ENCODE peak calls at places on chromosomes 7 and 10, in eight cellular contexts. W is cardiac fibroblast; O is WTC11; C is adrenal gland; D is endothelial cell; R is stomach; S is CD4-positive, alpha-beta T cell; T is fibroblast of mammary gland. H is an unnamed sample.

GRCh38 chr10:80463868-80464267 is 9.8 kb downstream of the TSPAN14 start:
- DNase-seq in W (no peak), O (no peak), C (no peak), D (no peak), R (no peak), S (no peak), T (no peak), H (no peak)

GRCh38 chr7:155700847-155701246 is 56.4 kb downstream of the RBM33 start:
- DNase-seq in W (no peak), O (no peak), C (no peak), D (no peak), R (no peak), S (no peak), T (no peak), H (no peak)

GRCh38 chr10:78995977-78996355 is 72.8 kb upstream of the ZMIZ1 start:
- DNase-seq in W (no peak), O (no peak), C (no peak), D (no peak), R (no peak), S (no peak), T (no peak), H (no peak)

GRCh38 chr7:130943336-130943901 is 209.4 kb upstream of the KLF14 start:
- DNase-seq in W (peak; percentile 89), O (no peak), C (no peak), D (no peak), R (no peak), S (no peak), T (peak; percentile 88), H (no peak)

GRCh38 chr7:138554674-138555073 is 94.6 kb downstream of the TRIM24 start:
- DNase-seq in W (no peak), O (no peak), C (no peak), D (no peak), R (no peak), S (no peak), T (no peak), H (no peak)

GRCh38 chr10:103395754-103396066 is 565 bp downstream of the ATP5MK start:
- DNase-seq in W (peak; percentile 27), O (no peak), C (no peak), D (no peak), R (no peak), S (no peak), T (peak; percentile 0), H (no peak)

GRCh38 chr10:82399850-82400249 is 524.9 kb downstream of the NRG3 start:
- DNase-seq in W (no peak), O (no peak), C (no peak), D (no peak), R (no peak), S (no peak), T (no peak), H (no peak)

GRCh38 chr7:103866919-103867318 is 122.5 kb downstream of the RELN start:
- DNase-seq in W (no peak), O (no peak), C (no peak), D (no peak), R (no peak), S (no peak), T (no peak), H (no peak)

GRCh38 chr7:88254721-88255120 is 34.9 kb upstream of the SRI start:
- DNase-seq in W (peak; percentile 39), O (no peak), C (no peak), D (no peak), R (no peak), S (no peak), T (peak; percentile 75), H (no peak)

GRCh38 chr7:101486056-101486763 is 123.5 kb downstream of the COL26A1 start:
- DNase-seq in W (no peak), O (peak; percentile 63), C (no peak), D (no peak), R (no peak), S (no peak), T (no peak), H (no peak)

GRCh38 chr7:123215350-123215749 is 15.6 kb upstream of the SLC13A1 start:
- DNase-seq in W (no peak), O (no peak), C (no peak), D (no peak), R (no peak), S (no peak), T (no peak), H (no peak)

GRCh38 chr10:22333167-22333566 is 12.1 kb upstream of the SPAG6 start:
- DNase-seq in W (no peak), O (no peak), C (no peak), D (no peak), R (no peak), S (no peak), T (no peak), H (no peak)

GRCh38 chr7:92043098-92043497 is 91.2 kb downstream of the CYP51A1 start:
- DNase-seq in W (no peak), O (no peak), C (no peak), D (no peak), R (no peak), S (no peak), T (no peak), H (no peak)

GRCh38 chr7:155363852-155364600 is 66.3 kb downstream of the INSIG1 start:
- DNase-seq in W (no peak), O (no peak), C (no peak), D (no peak), R (no peak), S (no peak), T (no peak), H (no peak)

GRCh38 chr7:44471850-44472249 is 18.6 kb downstream of the NUDCD3 start:
- DNase-seq in W (peak; percentile 19), O (no peak), C (no peak), D (no peak), R (no peak), S (no peak), T (no peak), H (no peak)

GRCh38 chr10:129191848-129192247 is 275.2 kb upstream of the MGMT start:
- DNase-seq in W (no peak), O (no peak), C (no peak), D (no peak), R (no peak), S (no peak), T (no peak), H (no peak)

GRCh38 chr10:79490400-79491081 is 21.8 kb upstream of the EIF5AL1 start:
- DNase-seq in W (peak; percentile 59), O (no peak), C (no peak), D (no peak), R (no peak), S (no peak), T (peak; percentile 45), H (no peak)

GRCh38 chr7:29951206-29951605 is 38.4 kb downstream of the SCRN1 start:
- DNase-seq in W (no peak), O (no peak), C (no peak), D (no peak), R (no peak), S (no peak), T (no peak), H (no peak)

GRCh38 chr7:135189961-135190360 is 19.5 kb upstream of the CYREN start:
- DNase-seq in W (no peak), O (no peak), C (no peak), D (no peak), R (peak; percentile 9), S (no peak), T (peak; percentile 78), H (no peak)

GRCh38 chr7:64602086-64602485 is 39.2 kb upstream of the ZNF680 start:
- DNase-seq in W (peak; percentile 24), O (no peak), C (no peak), D (no peak), R (no peak), S (no peak), T (peak; percentile 17), H (no peak)

GRCh38 chr10:28738200-28738599 is 60.9 kb downstream of the BAMBI start:
- DNase-seq in W (no peak), O (peak; percentile 36), C (peak; percentile 40), D (no peak), R (no peak), S (no peak), T (peak; percentile 12), H (no peak)

GRCh38 chr7:128940494-128941322 is 3.0 kb downstream of the IRF5 start:
- DNase-seq in W (no peak), O (peak; percentile 42), C (peak; percentile 52), D (no peak), R (peak; percentile 63), S (no peak), T (no peak), H (no peak)

GRCh38 chr7:114508096-114508495 is 93.5 kb downstream of the FOXP2 start:
- DNase-seq in W (no peak), O (no peak), C (no peak), D (no peak), R (no peak), S (no peak), T (peak; percentile 68), H (no peak)

GRCh38 chr10:104417629-104418292 is 64.1 kb downstream of the CFAP58 start:
- DNase-seq in W (no peak), O (no peak), C (no peak), D (no peak), R (no peak), S (no peak), T (peak; percentile 7), H (no peak)

GRCh38 chr7:38851321-38851720 is 57.7 kb downstream of the VPS41 start:
- DNase-seq in W (no peak), O (no peak), C (no peak), D (no peak), R (no peak), S (no peak), T (no peak), H (no peak)

GRCh38 chr7:106774768-106775551 is 90.1 kb upstream of the PIK3CG start:
- DNase-seq in W (peak; percentile 77), O (no peak), C (peak; percentile 29), D (no peak), R (no peak), S (no peak), T (peak; percentile 29), H (no peak)

GRCh38 chr10:117322258-117322657 is 53.0 kb downstream of the PDZD8 start:
- DNase-seq in W (no peak), O (no peak), C (no peak), D (no peak), R (no peak), S (no peak), T (peak; percentile 5), H (no peak)
- TF ChIP-seq CTCF in W (no peak), O (no peak), C (no peak), D (no peak), R (no peak), S (no peak), T (no peak), H (no peak)

GRCh38 chr7:32846630-32847225 is 44.8 kb downstream of the KBTBD2 start:
- DNase-seq in W (peak; percentile 82), O (peak; percentile 94), C (peak; percentile 92), D (peak; percentile 81), R (peak; percentile 94), S (peak; percentile 85), T (peak; percentile 88), H (peak; percentile 80)
- TF ChIP-seq CTCF in W (peak; percentile 82), O (peak; percentile 90), C (peak; percentile 76), D (peak; percentile 88), R (peak; percentile 77), S (peak; percentile 90), T (peak; percentile 74), H (peak; percentile 85)

GRCh38 chr10:114771749-114772148 is 49.8 kb upstream of the FHIP2A start:
- DNase-seq in W (no peak), O (no peak), C (no peak), D (no peak), R (no peak), S (no peak), T (no peak), H (no peak)
- TF ChIP-seq CTCF in W (no peak), O (no peak), C (no peak), D (no peak), R (no peak), S (no peak), T (no peak), H (no peak)

GRCh38 chr7:54559401-54559800 is 17.2 kb downstream of the VSTM2A start:
- DNase-seq in W (no peak), O (no peak), C (no peak), D (no peak), R (no peak), S (no peak), T (no peak), H (no peak)
- TF ChIP-seq CTCF in W (no peak), O (no peak), C (no peak), D (no peak), R (no peak), S (no peak), T (no peak), H (no peak)

H was measured in type B pancreatic cell.